ENCODE peak calls at places on chromosomes 2 and 18, in four cellular contexts. One of them, this sample, is unnamed.

GRCh38 chr2:119491776-119492525 is 32.3 kb downstream of the SCTR start:
- DNase-seq in body of pancreas: peak
- DNase-seq in A549: peak
- DNase-seq in kidney epithelial cell: peak
- DNase-seq in this sample: no peak

GRCh38 chr2:208274748-208275147 is 8.7 kb downstream of the PIKFYVE start:
- DNase-seq in body of pancreas: no peak
- DNase-seq in A549: no peak
- DNase-seq in kidney epithelial cell: no peak
- DNase-seq in this sample: no peak

GRCh38 chr2:107242811-107243210 is 356.8 kb upstream of the ST6GAL2 start:
- DNase-seq in body of pancreas: no peak
- DNase-seq in A549: no peak
- DNase-seq in kidney epithelial cell: no peak
- DNase-seq in this sample: no peak

GRCh38 chr18:23237524-23238151 is 102.4 kb downstream of the CABLES1 start:
- DNase-seq in body of pancreas: no peak
- DNase-seq in A549: no peak
- DNase-seq in kidney epithelial cell: no peak
- DNase-seq in this sample: no peak

GRCh38 chr2:150630587-150631235 is 143.2 kb upstream of the RND3 start:
- DNase-seq in body of pancreas: no peak
- DNase-seq in A549: no peak
- DNase-seq in kidney epithelial cell: peak
- DNase-seq in this sample: no peak

GRCh38 chr2:102975996-102976636 is 214.3 kb downstream of the TMEM182 start:
- DNase-seq in body of pancreas: no peak
- DNase-seq in A549: peak
- DNase-seq in kidney epithelial cell: peak
- DNase-seq in this sample: peak

GRCh38 chr2:20675701-20676352 is 8.9 kb downstream of the GDF7 start:
- DNase-seq in body of pancreas: no peak
- DNase-seq in A549: peak
- DNase-seq in kidney epithelial cell: no peak
- DNase-seq in this sample: no peak

GRCh38 chr2:10774394-10774793 is 38.2 kb downstream of the PDIA6 start:
- DNase-seq in body of pancreas: no peak
- DNase-seq in A549: no peak
- DNase-seq in kidney epithelial cell: no peak
- DNase-seq in this sample: no peak

GRCh38 chr2:60746318-60746717 is 9.8 kb upstream of the PAPOLG start:
- DNase-seq in body of pancreas: no peak
- DNase-seq in A549: no peak
- DNase-seq in kidney epithelial cell: no peak
- DNase-seq in this sample: no peak

GRCh38 chr2:209389124-209389523 is 34.7 kb upstream of the MAP2 start:
- DNase-seq in body of pancreas: no peak
- DNase-seq in A549: no peak
- DNase-seq in kidney epithelial cell: no peak
- DNase-seq in this sample: no peak

GRCh38 chr2:119728421-119728820 is 31.3 kb upstream of the PTPN4 start:
- DNase-seq in body of pancreas: no peak
- DNase-seq in A549: no peak
- DNase-seq in kidney epithelial cell: no peak
- DNase-seq in this sample: no peak

GRCh38 chr18:43485565-43485964 is 208.3 kb upstream of the SYT4 start:
- DNase-seq in body of pancreas: peak
- DNase-seq in A549: no peak
- DNase-seq in kidney epithelial cell: no peak
- DNase-seq in this sample: no peak

GRCh38 chr2:234467289-234467688 is 29.6 kb downstream of the ARL4C start:
- DNase-seq in body of pancreas: no peak
- DNase-seq in A549: no peak
- DNase-seq in kidney epithelial cell: no peak
- DNase-seq in this sample: no peak

GRCh38 chr18:74899554-74899953 is 301.9 kb downstream of the ZNF407 start:
- DNase-seq in body of pancreas: no peak
- DNase-seq in A549: no peak
- DNase-seq in kidney epithelial cell: no peak
- DNase-seq in this sample: no peak

GRCh38 chr2:135473567-135473966 is 57.5 kb downstream of the ZRANB3 start:
- DNase-seq in body of pancreas: no peak
- DNase-seq in A549: peak
- DNase-seq in kidney epithelial cell: no peak
- DNase-seq in this sample: peak

GRCh38 chr2:25257032-25257455 is 84.7 kb downstream of the DNMT3A start:
- DNase-seq in body of pancreas: no peak
- DNase-seq in A549: no peak
- DNase-seq in kidney epithelial cell: no peak
- DNase-seq in this sample: no peak

GRCh38 chr2:129717560-129718128 is 261.8 kb upstream of the RAB6C start:
- DNase-seq in body of pancreas: no peak
- DNase-seq in A549: no peak
- DNase-seq in kidney epithelial cell: no peak
- DNase-seq in this sample: no peak

GRCh38 chr18:73913505-73913904 is 234.1 kb downstream of the FBXO15 start:
- DNase-seq in body of pancreas: no peak
- DNase-seq in A549: no peak
- DNase-seq in kidney epithelial cell: no peak
- DNase-seq in this sample: no peak

GRCh38 chr2:58109481-58109880 is 62.9 kb downstream of the VRK2 start:
- DNase-seq in body of pancreas: no peak
- DNase-seq in A549: peak
- DNase-seq in kidney epithelial cell: no peak
- DNase-seq in this sample: no peak

DNA sequence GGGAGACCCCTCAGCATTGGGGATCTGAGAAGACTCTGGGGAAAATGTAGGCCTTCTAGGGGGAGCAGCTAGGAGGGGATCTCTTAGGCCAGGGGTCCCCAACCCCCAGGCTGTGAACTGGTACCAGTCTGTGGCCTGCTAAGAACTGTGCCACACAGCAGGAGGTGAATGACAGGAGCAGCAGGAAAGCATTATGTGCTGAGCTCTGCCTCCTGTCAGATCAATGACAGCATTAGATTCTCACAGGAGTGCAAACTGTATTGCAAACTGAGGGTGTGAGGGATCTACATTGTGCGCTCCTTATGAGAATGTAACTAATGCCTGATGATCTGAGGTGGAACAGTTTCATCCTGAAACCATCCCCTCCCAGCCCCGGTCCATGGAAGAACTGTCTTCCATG is 127.3 kb downstream of the SCG2 start:
- DNase-seq in body of pancreas: no peak
- DNase-seq in A549: no peak
- DNase-seq in kidney epithelial cell: no peak
- DNase-seq in this sample: no peak
- H3K4me3 ChIP-seq in body of pancreas: no peak
- H3K4me3 ChIP-seq in A549: no peak
- H3K4me3 ChIP-seq in kidney epithelial cell: no peak
- H3K4me3 ChIP-seq in this sample: no peak

DNA sequence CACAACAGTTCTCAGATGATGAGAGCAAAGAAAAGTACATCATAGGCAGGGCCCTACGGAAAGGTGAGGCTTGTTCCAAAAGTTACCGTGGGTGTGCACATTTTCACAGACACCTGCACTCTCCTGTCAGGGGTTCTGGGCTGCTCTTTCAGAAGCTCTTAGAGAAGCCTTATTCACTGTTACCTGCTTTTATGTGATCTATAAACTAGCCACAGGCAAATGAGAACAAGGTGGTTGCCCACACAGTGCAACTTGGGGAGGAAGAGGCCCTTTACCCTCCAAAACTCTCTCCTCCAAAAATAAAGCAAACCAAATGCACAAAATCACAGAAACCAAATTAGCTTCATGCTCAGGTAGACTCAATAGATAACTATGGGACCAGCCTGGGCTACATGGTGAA is 11.1 kb upstream of the CUL3 start:
- DNase-seq in body of pancreas: no peak
- DNase-seq in A549: no peak
- DNase-seq in kidney epithelial cell: no peak
- DNase-seq in this sample: no peak
- H3K4me3 ChIP-seq in body of pancreas: no peak
- H3K4me3 ChIP-seq in A549: no peak
- H3K4me3 ChIP-seq in kidney epithelial cell: no peak
- H3K4me3 ChIP-seq in this sample: no peak

GRCh38 chr2:197184959-197185586 is 125.5 kb downstream of the ANKRD44 start:
- DNase-seq in body of pancreas: peak
- DNase-seq in A549: no peak
- DNase-seq in kidney epithelial cell: no peak
- DNase-seq in this sample: no peak
- H3K4me3 ChIP-seq in body of pancreas: no peak
- H3K4me3 ChIP-seq in A549: no peak
- H3K4me3 ChIP-seq in kidney epithelial cell: no peak
- H3K4me3 ChIP-seq in this sample: no peak

DNA sequence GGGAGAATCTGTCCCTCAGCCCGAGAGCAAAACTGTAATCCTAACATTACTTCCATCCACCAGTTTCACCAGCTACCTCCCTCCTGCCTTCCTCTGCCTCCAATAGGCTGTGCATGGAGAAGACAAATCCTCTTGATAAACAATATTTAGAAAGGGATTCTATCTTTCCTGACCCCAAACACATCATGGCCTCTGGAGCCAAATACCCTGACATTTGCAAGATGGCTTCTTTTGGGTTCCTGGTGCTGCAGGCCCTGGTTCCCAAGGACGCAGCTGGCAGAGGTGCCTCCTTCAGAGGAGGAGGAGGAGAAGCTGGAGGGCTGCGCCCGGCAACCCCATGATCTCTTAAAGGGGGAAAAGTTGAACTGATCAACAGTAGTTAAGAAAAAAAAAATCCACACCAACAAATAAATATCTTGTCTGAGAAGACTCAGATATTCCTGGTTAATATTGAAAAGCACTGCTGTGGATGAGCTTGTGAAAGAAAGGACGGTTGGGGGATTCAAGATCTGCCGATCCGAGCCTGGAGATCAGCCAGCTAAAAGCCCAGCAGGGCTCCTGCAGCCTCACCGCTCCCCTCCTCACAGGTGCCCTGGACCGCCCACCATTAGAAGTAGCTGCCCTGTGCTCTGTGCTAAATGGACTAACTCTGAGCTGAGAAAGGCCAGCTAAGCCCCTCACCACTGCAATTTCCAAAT is 116.8 kb downstream of the MSH2 start:
- DNase-seq in body of pancreas: no peak
- DNase-seq in A549: no peak
- DNase-seq in kidney epithelial cell: no peak
- DNase-seq in this sample: no peak
- H3K4me3 ChIP-seq in body of pancreas: no peak
- H3K4me3 ChIP-seq in A549: no peak
- H3K4me3 ChIP-seq in kidney epithelial cell: no peak
- H3K4me3 ChIP-seq in this sample: no peak